ENCODE peak calls at places on chromosomes 12 and 14, in nine cellular contexts. E is CD8-positive, alpha-beta memory T cell; V is AG08396; P is Ammon's horn; T is OCI-LY7; L is GM04504; O is stimulated activated CD4-positive, alpha-beta T cell treated with anti-CD3 and anti-CD28 coated beads, TNF-alpha, amount 100 ng/mL, for 1 hour; R is left lobe of liver; B is GM23248. U is an unnamed sample.
A peak's percentile ranks its signal among the peaks of the same experiment; 100 is the strongest.

GRCh38 chr12:125259525-125259924 is 194.3 kb downstream of the AACS start:
- DNase-seq in E (no peak), V (no peak), P (no peak), T (no peak), L (no peak), O (no peak), R (no peak), B (no peak), U (no peak)

GRCh38 chr12:42255875-42256261 is 17.8 kb upstream of the YAF2 start:
- DNase-seq in E (no peak), V (no peak), P (no peak), T (no peak), L (no peak), O (no peak), R (no peak), B (no peak), U (no peak)

GRCh38 chr12:128798543-128799341 is 25.0 kb downstream of the SLC15A4 start:
- DNase-seq in E (no peak), V (no peak), P (no peak), T (no peak), L (no peak), O (no peak), R (no peak), B (no peak), U (no peak)

GRCh38 chr12:70719672-70720420 is 82.6 kb upstream of the PTPRB start:
- DNase-seq in E (no peak), V (peak; percentile 43), P (peak; percentile 57), T (peak; percentile 45), L (peak; percentile 2), O (no peak), R (no peak), B (peak; percentile 64), U (peak; percentile 32)

GRCh38 chr14:93219103-93219726 is 12.2 kb downstream of the UBR7 start:
- DNase-seq in E (peak; percentile 14), V (no peak), P (peak; percentile 34), T (peak; percentile 77), L (no peak), O (no peak), R (no peak), B (peak; percentile 75), U (no peak)

GRCh38 chr12:94421868-94422740 is 37.6 kb downstream of the CEP83 start:
- DNase-seq in E (no peak), V (no peak), P (no peak), T (peak; percentile 24), L (no peak), O (no peak), R (no peak), B (no peak), U (no peak)

GRCh38 chr14:89473979-89474378 is 56.9 kb upstream of the FOXN3 start:
- DNase-seq in E (no peak), V (peak; percentile 15), P (no peak), T (no peak), L (peak; percentile 8), O (no peak), R (no peak), B (peak; percentile 53), U (no peak)

GRCh38 chr14:69318901-69319475 is 59.0 kb downstream of the GALNT16 start:
- DNase-seq in E (no peak), V (no peak), P (no peak), T (no peak), L (no peak), O (no peak), R (peak; percentile 33), B (no peak), U (no peak)

GRCh38 chr14:64501326-64502171 is 2.1 kb downstream of the ZBTB25 start:
- DNase-seq in E (no peak), V (peak; percentile 27), P (no peak), T (peak; percentile 28), L (peak; percentile 62), O (no peak), R (peak; percentile 81), B (peak; percentile 79), U (peak; percentile 77)